ENCODE peak calls at places on chromosome 4, in seven cellular contexts. S is activated CD4-positive, alpha-beta T cell treated with anti-CD3 and anti-CD28 coated beads, Interleukin-2, amount 50 U/mL, for 1 hour; Y is H9; K is kidney; I is K562; A is lower lobe of right lung; L is GM20000. R is an unnamed sample.

GRCh38 chr4:76305971-76306881 is at the start of gene STBD1:
- DNase-seq in S (peak), Y (peak), K (peak), I (peak), A (peak), L (peak), R (peak)

GRCh38 chr4:11106769-11107168 is 321.9 kb downstream of the HS3ST1 start:
- DNase-seq in S (no peak), Y (no peak), K (no peak), I (no peak), A (no peak), L (no peak), R (peak)

GRCh38 chr4:2067446-2068197 is 8.5 kb downstream of the NAT8L start:
- DNase-seq in S (no peak), Y (no peak), K (peak), I (no peak), A (peak), L (no peak), R (no peak)

GRCh38 chr4:80438016-80438415 is 102.5 kb downstream of the CFAP299 start:
- DNase-seq in S (no peak), Y (no peak), K (no peak), I (no peak), A (no peak), L (no peak), R (no peak)

GRCh38 chr4:53932784-53933183 is 131.6 kb downstream of the CHIC2 start:
- DNase-seq in S (no peak), Y (no peak), K (no peak), I (no peak), A (no peak), L (no peak), R (no peak)

GRCh38 chr4:37540486-37540885 is 145.7 kb downstream of the RELL1 start:
- DNase-seq in S (no peak), Y (no peak), K (no peak), I (no peak), A (no peak), L (no peak), R (no peak)

GRCh38 chr4:128390475-128390996 is 102.9 kb upstream of the PGRMC2 start:
- DNase-seq in S (no peak), Y (no peak), K (no peak), I (no peak), A (no peak), L (no peak), R (no peak)

GRCh38 chr4:52260507-52261302 is 209.6 kb downstream of the SPATA18 start:
- DNase-seq in S (no peak), Y (no peak), K (no peak), I (no peak), A (no peak), L (no peak), R (no peak)

GRCh38 chr4:174757736-174758135 is 71.3 kb downstream of the GLRA3 start:
- DNase-seq in S (no peak), Y (peak), K (no peak), I (no peak), A (no peak), L (no peak), R (no peak)

GRCh38 chr4:37388672-37389368 is 144.3 kb downstream of the NWD2 start:
- DNase-seq in S (no peak), Y (peak), K (no peak), I (no peak), A (no peak), L (no peak), R (peak)

GRCh38 chr4:86358176-86358701 is 1.6 kb downstream of the MAPK10 start:
- DNase-seq in S (no peak), Y (no peak), K (no peak), I (no peak), A (no peak), L (no peak), R (no peak)

GRCh38 chr4:106481801-106482200 is 113.2 kb upstream of the GIMD1 start:
- DNase-seq in S (no peak), Y (no peak), K (no peak), I (no peak), A (no peak), L (no peak), R (no peak)

GRCh38 chr4:63906660-63907146 is 502.5 kb downstream of the TECRL start:
- DNase-seq in S (no peak), Y (no peak), K (no peak), I (no peak), A (no peak), L (no peak), R (no peak)

GRCh38 chr4:157226035-157226434 is 5.5 kb downstream of the GRIA2 start:
- DNase-seq in S (no peak), Y (no peak), K (no peak), I (no peak), A (no peak), L (no peak), R (no peak)

R was measured in NB4.